ENCODE peak calls at places on chromosome 22, in eight cellular contexts. One of them, this sample, is unnamed. For H3K4me1, the result is how much of the 10 kb centered on the place peaks cover.

GRCh38 chr22:20955548-20955947 is 11.5 kb upstream of the AIFM3 start:
- DNase-seq in keratinocyte: no peak
- DNase-seq in kidney: no peak
- DNase-seq in pancreas: no peak
- DNase-seq in fibroblast of lung: no peak
- DNase-seq in left ventricle myocardium inferior: no peak
- DNase-seq in Peyer's patch: no peak
- DNase-seq in thyroid gland: no peak
- DNase-seq in this sample: no peak

GRCh38 chr22:42792453-42792908 is 64.6 kb downstream of the ARFGAP3 start:
- DNase-seq in keratinocyte: no peak
- DNase-seq in kidney: no peak
- DNase-seq in pancreas: no peak
- DNase-seq in fibroblast of lung: no peak
- DNase-seq in left ventricle myocardium inferior: no peak
- DNase-seq in Peyer's patch: no peak
- DNase-seq in thyroid gland: no peak
- DNase-seq in this sample: no peak

GRCh38 chr22:50247748-50248147 is 2.9 kb upstream of the TUBGCP6 start:
- DNase-seq in keratinocyte: no peak
- DNase-seq in kidney: peak
- DNase-seq in pancreas: peak
- DNase-seq in fibroblast of lung: peak
- DNase-seq in left ventricle myocardium inferior: no peak
- DNase-seq in Peyer's patch: peak
- DNase-seq in thyroid gland: no peak
- DNase-seq in this sample: no peak

GRCh38 chr22:42947211-42947990 is 67.5 kb downstream of the PACSIN2 start:
- DNase-seq in keratinocyte: no peak
- DNase-seq in kidney: peak
- DNase-seq in pancreas: peak
- DNase-seq in fibroblast of lung: no peak
- DNase-seq in left ventricle myocardium inferior: peak
- DNase-seq in Peyer's patch: no peak
- DNase-seq in thyroid gland: peak
- DNase-seq in this sample: no peak

GRCh38 chr22:40413873-40414272 is 43.5 kb downstream of the SGSM3 start:
- DNase-seq in keratinocyte: no peak
- DNase-seq in kidney: no peak
- DNase-seq in pancreas: no peak
- DNase-seq in fibroblast of lung: no peak
- DNase-seq in left ventricle myocardium inferior: no peak
- DNase-seq in Peyer's patch: peak
- DNase-seq in thyroid gland: peak
- DNase-seq in this sample: no peak

GRCh38 chr22:48927591-48927990 is 900.1 kb downstream of the BRD1 start:
- DNase-seq in keratinocyte: no peak
- DNase-seq in kidney: no peak
- DNase-seq in pancreas: no peak
- DNase-seq in fibroblast of lung: no peak
- DNase-seq in left ventricle myocardium inferior: no peak
- DNase-seq in Peyer's patch: no peak
- DNase-seq in thyroid gland: no peak
- DNase-seq in this sample: no peak

GRCh38 chr22:43796567-43796966 is 15.5 kb downstream of the EFCAB6 start:
- DNase-seq in keratinocyte: no peak
- DNase-seq in kidney: no peak
- DNase-seq in pancreas: no peak
- DNase-seq in fibroblast of lung: peak
- DNase-seq in left ventricle myocardium inferior: no peak
- DNase-seq in Peyer's patch: no peak
- DNase-seq in thyroid gland: no peak
- DNase-seq in this sample: no peak

GRCh38 chr22:11066458-11067285 is 4461.3 kb upstream of the OR11H1 start:
- DNase-seq in keratinocyte: no peak
- DNase-seq in kidney: peak
- DNase-seq in pancreas: no peak
- DNase-seq in fibroblast of lung: no peak
- DNase-seq in left ventricle myocardium inferior: no peak
- DNase-seq in Peyer's patch: no peak
- DNase-seq in thyroid gland: no peak
- DNase-seq in this sample: no peak

GRCh38 chr22:50483106-50483505 is 1.8 kb downstream of the ADM2 start:
- DNase-seq in keratinocyte: no peak
- DNase-seq in kidney: no peak
- DNase-seq in pancreas: peak
- DNase-seq in fibroblast of lung: no peak
- DNase-seq in left ventricle myocardium inferior: no peak
- DNase-seq in Peyer's patch: no peak
- DNase-seq in thyroid gland: no peak
- DNase-seq in this sample: no peak

GRCh38 chr22:35480627-35481565 is 59.7 kb upstream of the RASD2 start:
- DNase-seq in keratinocyte: no peak
- DNase-seq in kidney: no peak
- DNase-seq in pancreas: no peak
- DNase-seq in fibroblast of lung: no peak
- DNase-seq in left ventricle myocardium inferior: no peak
- DNase-seq in Peyer's patch: no peak
- DNase-seq in thyroid gland: no peak
- DNase-seq in this sample: no peak

GRCh38 chr22:24514241-24515024 is 19.3 kb downstream of the UPB1 start:
- DNase-seq in keratinocyte: no peak
- DNase-seq in kidney: peak
- DNase-seq in pancreas: peak
- DNase-seq in fibroblast of lung: no peak
- DNase-seq in left ventricle myocardium inferior: no peak
- DNase-seq in Peyer's patch: no peak
- DNase-seq in thyroid gland: no peak
- DNase-seq in this sample: peak

GRCh38 chr22:25475554-25476022 is 88.9 kb upstream of the GRK3 start:
- DNase-seq in keratinocyte: no peak
- DNase-seq in kidney: no peak
- DNase-seq in pancreas: no peak
- DNase-seq in fibroblast of lung: peak
- DNase-seq in left ventricle myocardium inferior: no peak
- DNase-seq in Peyer's patch: no peak
- DNase-seq in thyroid gland: peak
- DNase-seq in this sample: no peak

GRCh38 chr22:42830161-42830560 is 26.9 kb downstream of the ARFGAP3 start:
- DNase-seq in keratinocyte: no peak
- DNase-seq in kidney: no peak
- DNase-seq in pancreas: no peak
- DNase-seq in fibroblast of lung: no peak
- DNase-seq in left ventricle myocardium inferior: no peak
- DNase-seq in Peyer's patch: no peak
- DNase-seq in thyroid gland: peak
- DNase-seq in this sample: no peak

GRCh38 chr22:50282361-50283144 is 12.4 kb upstream of the MAPK11 start:
- DNase-seq in keratinocyte: peak
- DNase-seq in kidney: peak
- DNase-seq in pancreas: peak
- DNase-seq in fibroblast of lung: peak
- DNase-seq in left ventricle myocardium inferior: no peak
- DNase-seq in Peyer's patch: no peak
- DNase-seq in thyroid gland: peak
- DNase-seq in this sample: peak

GRCh38 chr22:32700186-32700882 is 101.2 kb upstream of the TIMP3 start:
- DNase-seq in keratinocyte: no peak
- DNase-seq in kidney: no peak
- DNase-seq in pancreas: no peak
- DNase-seq in fibroblast of lung: peak
- DNase-seq in left ventricle myocardium inferior: no peak
- DNase-seq in Peyer's patch: no peak
- DNase-seq in thyroid gland: no peak
- DNase-seq in this sample: no peak

GRCh38 chr22:24161909-24162308 is 19.4 kb upstream of the SUSD2 start:
- DNase-seq in keratinocyte: no peak
- DNase-seq in kidney: no peak
- DNase-seq in pancreas: peak
- DNase-seq in fibroblast of lung: no peak
- DNase-seq in left ventricle myocardium inferior: peak
- DNase-seq in Peyer's patch: no peak
- DNase-seq in thyroid gland: peak
- DNase-seq in this sample: no peak

GRCh38 chr22:22888509-22889353 is 1.1 kb downstream of the IGLL5 start:
- DNase-seq in keratinocyte: no peak
- DNase-seq in kidney: no peak
- DNase-seq in pancreas: no peak
- DNase-seq in fibroblast of lung: no peak
- DNase-seq in left ventricle myocardium inferior: no peak
- DNase-seq in Peyer's patch: no peak
- DNase-seq in thyroid gland: no peak
- DNase-seq in this sample: no peak

GRCh38 chr22:22076361-22076760 is 93.8 kb upstream of the TOP3B start:
- DNase-seq in keratinocyte: no peak
- DNase-seq in kidney: no peak
- DNase-seq in pancreas: no peak
- DNase-seq in fibroblast of lung: no peak
- DNase-seq in left ventricle myocardium inferior: no peak
- DNase-seq in Peyer's patch: no peak
- DNase-seq in thyroid gland: no peak
- DNase-seq in this sample: no peak

GRCh38 chr22:27260087-27260730 is 541.3 kb downstream of the MN1 start:
- DNase-seq in keratinocyte: no peak
- DNase-seq in kidney: no peak
- DNase-seq in pancreas: no peak
- DNase-seq in fibroblast of lung: no peak
- DNase-seq in left ventricle myocardium inferior: no peak
- DNase-seq in Peyer's patch: no peak
- DNase-seq in thyroid gland: no peak
- DNase-seq in this sample: no peak

GRCh38 chr22:27259390-27259789 is 542.2 kb downstream of the MN1 start:
- DNase-seq in keratinocyte: no peak
- DNase-seq in kidney: no peak
- DNase-seq in pancreas: no peak
- DNase-seq in fibroblast of lung: no peak
- DNase-seq in left ventricle myocardium inferior: no peak
- DNase-seq in Peyer's patch: no peak
- DNase-seq in thyroid gland: no peak
- DNase-seq in this sample: no peak

GRCh38 chr22:27264184-27264583 is 537.4 kb downstream of the MN1 start:
- DNase-seq in keratinocyte: no peak
- DNase-seq in kidney: no peak
- DNase-seq in pancreas: no peak
- DNase-seq in fibroblast of lung: no peak
- DNase-seq in left ventricle myocardium inferior: no peak
- DNase-seq in Peyer's patch: no peak
- DNase-seq in thyroid gland: no peak
- DNase-seq in this sample: no peak

GRCh38 chr22:27258773-27259172 is 542.8 kb downstream of the MN1 start:
- DNase-seq in keratinocyte: no peak
- DNase-seq in kidney: no peak
- DNase-seq in pancreas: no peak
- DNase-seq in fibroblast of lung: no peak
- DNase-seq in left ventricle myocardium inferior: no peak
- DNase-seq in Peyer's patch: no peak
- DNase-seq in thyroid gland: no peak
- DNase-seq in this sample: no peak

DNA sequence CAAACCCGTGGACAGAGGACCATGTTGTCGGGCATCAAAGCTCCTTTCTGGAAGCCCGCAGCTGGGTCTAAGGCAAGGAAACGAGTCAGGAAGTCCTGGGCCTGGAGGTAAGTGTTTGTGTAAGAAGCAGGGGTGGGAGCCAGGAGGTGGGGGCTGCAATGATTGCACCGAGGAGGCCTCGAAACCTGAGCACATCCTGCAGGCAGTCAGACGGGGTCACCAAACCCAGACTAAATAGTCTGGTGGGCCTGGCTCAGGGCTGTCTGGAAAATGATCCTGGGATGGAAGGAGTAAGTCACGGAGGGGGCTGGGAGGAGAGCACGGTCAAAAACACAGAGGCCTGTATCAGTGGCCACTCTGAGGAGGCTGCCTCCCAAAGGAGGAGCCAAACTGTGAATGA is 539.2 kb downstream of the MN1 start:
- DNase-seq in keratinocyte: no peak
- DNase-seq in kidney: no peak
- DNase-seq in pancreas: no peak
- DNase-seq in fibroblast of lung: no peak
- DNase-seq in left ventricle myocardium inferior: no peak
- DNase-seq in Peyer's patch: no peak
- DNase-seq in thyroid gland: no peak
- DNase-seq in this sample: no peak
- TF ChIP-seq CTCF in keratinocyte: no peak
- TF ChIP-seq CTCF in kidney: no peak
- TF ChIP-seq CTCF in pancreas: no peak
- TF ChIP-seq CTCF in fibroblast of lung: no peak
- TF ChIP-seq CTCF in left ventricle myocardium inferior: no peak
- TF ChIP-seq CTCF in Peyer's patch: no peak
- TF ChIP-seq CTCF in thyroid gland: no peak
- TF ChIP-seq CTCF in this sample: no peak

GRCh38 chr22:17795661-17796548 is 21.6 kb upstream of the BID start:
- DNase-seq in keratinocyte: no peak
- DNase-seq in kidney: no peak
- DNase-seq in pancreas: no peak
- DNase-seq in fibroblast of lung: no peak
- DNase-seq in left ventricle myocardium inferior: no peak
- DNase-seq in Peyer's patch: peak
- DNase-seq in thyroid gland: no peak
- DNase-seq in this sample: no peak
- H3K4me1 ChIP-seq in keratinocyte: under half
- H3K4me1 ChIP-seq in kidney: under half
- H3K4me1 ChIP-seq in pancreas: under half
- H3K4me1 ChIP-seq in fibroblast of lung: under half
- H3K4me1 ChIP-seq in left ventricle myocardium inferior: under half
- H3K4me1 ChIP-seq in Peyer's patch: under half
- H3K4me1 ChIP-seq in thyroid gland: under half
- H3K4me1 ChIP-seq in this sample: under half

DNA sequence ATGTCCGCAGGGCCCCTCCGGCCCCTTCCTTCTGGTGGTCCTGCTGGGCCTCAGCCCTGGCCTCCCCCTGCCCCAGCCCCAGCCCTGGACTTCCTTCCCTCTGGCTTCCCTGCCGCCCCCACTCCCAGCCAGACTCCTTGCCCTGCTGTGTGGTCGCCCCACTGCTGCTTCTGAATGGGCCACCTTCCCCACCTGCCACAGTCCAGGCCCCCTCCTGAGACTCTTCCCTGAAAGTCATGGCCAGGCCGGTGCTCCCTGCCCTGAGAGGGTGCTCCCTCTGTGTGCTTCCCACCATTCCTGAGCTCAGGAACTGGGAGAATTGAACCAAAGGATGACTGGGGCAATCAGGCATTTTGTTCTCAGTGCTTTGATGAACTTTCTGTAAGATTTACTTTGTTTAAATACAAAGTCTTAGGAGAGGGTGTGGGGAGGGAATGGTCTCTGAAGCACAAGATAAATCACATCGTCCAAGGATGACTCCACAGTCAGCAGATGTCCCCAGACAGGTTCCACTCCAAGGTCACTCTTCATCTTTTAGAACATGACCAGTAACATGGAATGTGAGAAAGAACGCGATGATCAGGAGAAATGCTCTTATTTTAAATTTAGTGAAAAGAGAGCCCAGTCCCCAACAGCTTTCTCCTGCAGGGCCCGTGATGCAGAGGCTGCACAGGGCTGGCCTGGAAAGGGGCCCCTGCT is 774 bp downstream of the APOBEC3D start:
- DNase-seq in keratinocyte: no peak
- DNase-seq in kidney: no peak
- DNase-seq in pancreas: no peak
- DNase-seq in fibroblast of lung: no peak
- DNase-seq in left ventricle myocardium inferior: no peak
- DNase-seq in Peyer's patch: no peak
- DNase-seq in thyroid gland: no peak
- DNase-seq in this sample: no peak
- H3K4me3 ChIP-seq in keratinocyte: no peak
- H3K4me3 ChIP-seq in kidney: peak
- H3K4me3 ChIP-seq in pancreas: peak
- H3K4me3 ChIP-seq in fibroblast of lung: peak
- H3K4me3 ChIP-seq in left ventricle myocardium inferior: peak
- H3K4me3 ChIP-seq in Peyer's patch: peak
- H3K4me3 ChIP-seq in thyroid gland: peak
- H3K4me3 ChIP-seq in this sample: no peak

GRCh38 chr22:46262449-46263207 is 515 bp downstream of the PKDREJ start:
- DNase-seq in keratinocyte: no peak
- DNase-seq in kidney: peak
- DNase-seq in pancreas: no peak
- DNase-seq in fibroblast of lung: peak
- DNase-seq in left ventricle myocardium inferior: peak
- DNase-seq in Peyer's patch: peak
- DNase-seq in thyroid gland: peak
- DNase-seq in this sample: no peak
- TF ChIP-seq CTCF in keratinocyte: peak
- TF ChIP-seq CTCF in kidney: peak
- TF ChIP-seq CTCF in pancreas: no peak
- TF ChIP-seq CTCF in fibroblast of lung: no peak
- TF ChIP-seq CTCF in left ventricle myocardium inferior: peak
- TF ChIP-seq CTCF in Peyer's patch: peak
- TF ChIP-seq CTCF in thyroid gland: peak
- TF ChIP-seq CTCF in this sample: no peak